ENCODE peak calls at places on chromosomes 5 and 9, in seven cellular contexts. B, P, H, U, Y, T and C are unnamed samples.

GRCh38 chr9:35293381-35293780 is 131.6 kb downstream of the UNC13B start:
- DNase-seq in Y (no peak), P (no peak), T (no peak), B (no peak), H (no peak), U (no peak), C (no peak)

GRCh38 chr9:86705474-86705873 is 241.8 kb downstream of the GAS1 start:
- DNase-seq in Y (no peak), P (no peak), B (no peak), T (no peak), U (no peak), H (no peak), C (no peak)

GRCh38 chr9:109182940-109183798 is 16.1 kb upstream of the FRRS1L start:
- DNase-seq in H (peak; percentile 29), Y (no peak), P (no peak), T (no peak), U (peak; percentile 47), B (peak; percentile 26), C (peak; percentile 39)

GRCh38 chr5:173885481-173886010 is 2.6 kb upstream of the CPEB4 start:
- DNase-seq in B (peak; percentile 45), U (no peak), P (no peak), T (no peak), H (peak; percentile 71), Y (no peak), C (peak; percentile 77)

GRCh38 chr5:27241564-27242257 is 203.3 kb upstream of the CDH9 start:
- DNase-seq in T (no peak), P (no peak), H (no peak), B (peak; percentile 79), Y (no peak), U (no peak), C (no peak)

GRCh38 chr9:69571032-69571431 is 101.1 kb downstream of the APBA1 start:
- DNase-seq in T (no peak), U (no peak), B (no peak), P (no peak), H (peak; percentile 30), Y (no peak), C (no peak)

GRCh38 chr9:83508072-83508471 is 30.1 kb downstream of the FRMD3 start:
- DNase-seq in B (peak; percentile 70), P (no peak), U (no peak), H (peak; percentile 4), T (no peak), Y (no peak), C (no peak)

GRCh38 chr5:165209101-165209727 is 1703.8 kb downstream of the MAT2B start:
- DNase-seq in T (no peak), Y (no peak), B (peak; percentile 68), P (no peak), U (no peak), H (peak; percentile 24), C (no peak)

GRCh38 chr5:171667341-171668096 is 118.1 kb upstream of the SMIM23 start:
- DNase-seq in H (peak; percentile 88), U (no peak), T (peak; percentile 28), P (peak; percentile 35), B (no peak), Y (peak; percentile 74), C (peak; percentile 86)

GRCh38 chr9:117549444-117549843 is 134.6 kb upstream of the ASTN2 start:
- DNase-seq in B (no peak), H (no peak), U (no peak), T (no peak), Y (no peak), P (no peak), C (no peak)

GRCh38 chr5:95599252-95599651 is 20.6 kb upstream of the GPR150 start:
- DNase-seq in U (no peak), H (no peak), B (no peak), Y (no peak), T (no peak), P (no peak), C (no peak)

GRCh38 chr9:80131627-80132026 is 559.9 kb downstream of the TLE4 start:
- DNase-seq in P (no peak), Y (no peak), B (no peak), H (no peak), T (no peak), U (no peak), C (no peak)

GRCh38 chr9:108297025-108297424 is 558.8 kb downstream of the ACTL7B start:
- DNase-seq in H (no peak), T (peak; percentile 74), Y (no peak), B (peak; percentile 55), P (no peak), U (no peak), C (no peak)

GRCh38 chr9:98851730-98852462 is 44.4 kb downstream of the GALNT12 start:
- DNase-seq in U (no peak), P (no peak), Y (no peak), B (peak; percentile 45), T (no peak), H (no peak), C (no peak)

GRCh38 chr5:83199126-83199525 is 121.8 kb downstream of the XRCC4 start:
- DNase-seq in P (no peak), U (no peak), H (no peak), B (no peak), T (no peak), Y (no peak), C (no peak)

GRCh38 chr9:137757613-137758029 is 120.0 kb upstream of the CACNA1B start:
- DNase-seq in T (no peak), P (no peak), Y (no peak), H (no peak), B (no peak), U (peak; percentile 19), C (no peak)

GRCh38 chr5:133809801-133810200 is 158.6 kb downstream of the C5orf15 start:
- DNase-seq in Y (no peak), T (no peak), P (no peak), H (no peak), B (no peak), U (no peak), C (no peak)

GRCh38 chr9:128690684-128691034 is 1.6 kb downstream of the SET start:
- DNase-seq in T (no peak), Y (no peak), H (no peak), U (no peak), P (no peak), B (no peak), C (no peak)

GRCh38 chr9:128687453-128687852 is 1.6 kb upstream of the SET start:
- DNase-seq in T (no peak), B (no peak), P (no peak), Y (no peak), U (no peak), H (no peak), C (no peak)

GRCh38 chr9:128689293-128689770 is 310 bp downstream of the SET start:
- DNase-seq in U (no peak), T (no peak), B (no peak), H (no peak), P (no peak), Y (peak; percentile 70), C (no peak)

GRCh38 chr9:128688501-128689292 is at the start of gene SET:
- DNase-seq in T (peak; percentile 80), Y (peak; percentile 96), U (peak; percentile 77), H (peak; percentile 94), P (peak; percentile 96), B (peak; percentile 95), C (peak; percentile 97)

GRCh38 chr9:128689820-128690683 is 1.0 kb downstream of the SET start:
- DNase-seq in U (no peak), H (peak; percentile 15), T (no peak), P (peak; percentile 61), B (peak; percentile 66), Y (peak; percentile 60), C (no peak)
- TF ChIP-seq POLR2A in U (no peak), H (peak; percentile 21), T (no peak), P (no peak), B (no peak), Y (no peak), C (no peak)

DNA sequence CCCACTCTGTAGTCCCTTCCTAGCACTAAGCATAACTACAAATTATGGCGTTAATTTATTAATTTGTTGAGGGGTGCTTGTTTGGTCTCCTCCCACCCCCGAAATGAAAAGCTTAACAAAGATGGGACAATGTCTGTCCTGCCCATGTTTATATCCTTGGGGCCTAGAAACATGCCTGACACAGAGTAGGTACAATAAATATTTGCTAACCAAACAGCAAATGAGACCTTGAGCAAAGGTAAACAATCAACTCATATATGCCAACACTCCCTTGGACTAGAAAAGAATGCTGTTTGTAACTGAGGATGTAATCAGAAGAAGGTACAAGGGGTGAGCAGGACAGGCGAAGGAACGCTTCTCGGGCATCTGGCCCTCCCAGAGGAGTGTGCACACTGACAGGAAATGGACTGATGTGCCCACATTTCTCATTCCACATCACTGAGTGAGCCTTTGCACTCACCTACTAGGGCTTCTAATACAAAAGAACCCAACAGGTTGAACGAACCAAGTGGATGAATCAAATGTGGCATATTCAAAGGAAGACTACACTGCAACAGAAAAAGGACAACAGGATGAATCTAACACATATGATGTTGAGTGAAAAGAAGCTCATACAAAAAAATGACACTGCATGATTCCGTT is 66.8 kb downstream of the MED27 start:
- DNase-seq in Y (no peak), P (no peak), B (no peak), U (no peak), T (no peak), H (no peak), C (no peak)
- H3K4me3 ChIP-seq in Y (no peak overlapping the region), P (no peak overlapping the region), B (no peak overlapping the region), U (no peak overlapping the region), T (no peak overlapping the region), H (no peak overlapping the region), C (no peak overlapping the region)

GRCh38 chr5:159207222-159207615 is 2.1 kb downstream of the RNF145 start:
- DNase-seq in U (no peak), P (no peak), Y (no peak), B (no peak), H (no peak), T (no peak), C (no peak)

GRCh38 chr5:159208508-159209437 is 580 bp downstream of the RNF145 start:
- DNase-seq in Y (peak; percentile 45), P (peak; percentile 64), T (peak; percentile 24), U (no peak), H (peak; percentile 41), B (peak; percentile 49), C (peak; percentile 29)

GRCh38 chr5:159206368-159206767 is 3.0 kb downstream of the RNF145 start:
- DNase-seq in P (no peak), Y (no peak), B (no peak), T (no peak), H (peak; percentile 21), U (no peak), C (no peak)

GRCh38 chr5:159206818-159207217 is 2.5 kb downstream of the RNF145 start:
- DNase-seq in H (peak; percentile 16), U (no peak), P (no peak), T (no peak), Y (no peak), B (no peak), C (no peak)

GRCh38 chr5:159207616-159208507 is 1.5 kb downstream of the RNF145 start:
- DNase-seq in B (peak; percentile 92), H (peak; percentile 82), Y (peak; percentile 83), U (peak; percentile 33), P (peak; percentile 77), T (peak; percentile 59), C (peak; percentile 94)
- TF ChIP-seq POLR2A in B (no peak), H (no peak), Y (peak; percentile 30), U (no peak), P (peak; percentile 49), T (no peak), C (peak; percentile 80)

DNA sequence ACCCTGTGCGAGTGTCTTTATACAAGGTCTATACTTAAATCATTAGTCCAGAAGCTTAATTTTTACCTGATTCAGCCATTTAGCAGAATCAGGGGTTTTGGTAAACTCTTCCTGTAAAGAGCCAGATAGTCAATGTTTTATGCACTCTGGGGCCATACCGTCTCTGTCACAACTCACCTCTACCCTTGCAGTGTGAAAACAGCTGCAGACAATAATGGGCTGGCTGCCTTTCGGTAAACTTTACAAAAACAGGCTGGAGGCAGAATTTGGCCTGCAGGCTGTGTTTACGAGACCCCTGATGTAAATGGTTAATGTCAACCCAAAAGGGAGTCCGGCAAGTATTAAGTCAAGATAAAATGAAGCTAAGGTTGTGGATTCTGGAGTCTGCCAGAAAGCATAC is 32.8 kb downstream of the SMARCA2 start:
- DNase-seq in P (no peak), Y (no peak), B (no peak), T (no peak), H (no peak), U (no peak), C (no peak)
- H3K4me3 ChIP-seq in P (no peak overlapping the region), Y (no peak overlapping the region), B (no peak overlapping the region), T (no peak overlapping the region), H (no peak overlapping the region), U (no peak overlapping the region), C (no peak overlapping the region)